ENCODE peak calls at places on chromosomes 2 and 18, in four cellular contexts. One of them, this sample, is unnamed.

GRCh38 chr2:201157694-201158093 is 25.2 kb upstream of the CASP10 start:
- DNase-seq in stimulated activated CD8-positive, alpha-beta memory T cell treated with anti-CD3 and anti-CD28 coated beads, Interleukin-7, amount 100 ng/mL, for 24 hours: no peak
- DNase-seq in NCI-H524 treated with DMSO at 0.1 percent for 48 hours: no peak
- DNase-seq in pancreas: no peak
- DNase-seq in this sample: no peak

GRCh38 chr2:239801404-239802100 is 223.6 kb downstream of the NDUFA10 start:
- DNase-seq in pancreas: no peak
- DNase-seq in NCI-H524 treated with DMSO at 0.1 percent for 48 hours: no peak
- DNase-seq in stimulated activated CD8-positive, alpha-beta memory T cell treated with anti-CD3 and anti-CD28 coated beads, Interleukin-7, amount 100 ng/mL, for 24 hours: no peak
- DNase-seq in this sample: no peak

GRCh38 chr2:171762879-171763573 is 75.8 kb downstream of the DYNC1I2 start:
- DNase-seq in pancreas: no peak
- DNase-seq in stimulated activated CD8-positive, alpha-beta memory T cell treated with anti-CD3 and anti-CD28 coated beads, Interleukin-7, amount 100 ng/mL, for 24 hours: no peak
- DNase-seq in NCI-H524 treated with DMSO at 0.1 percent for 48 hours: no peak
- DNase-seq in this sample: peak; percentile 65

GRCh38 chr18:3012306-3012919 is 531 bp downstream of the LPIN2 start:
- DNase-seq in NCI-H524 treated with DMSO at 0.1 percent for 48 hours: no peak
- DNase-seq in stimulated activated CD8-positive, alpha-beta memory T cell treated with anti-CD3 and anti-CD28 coated beads, Interleukin-7, amount 100 ng/mL, for 24 hours: peak; percentile 12
- DNase-seq in pancreas: no peak
- DNase-seq in this sample: no peak

GRCh38 chr2:43872151-43872550 is 33.4 kb downstream of the ABCG8 start:
- DNase-seq in pancreas: no peak
- DNase-seq in stimulated activated CD8-positive, alpha-beta memory T cell treated with anti-CD3 and anti-CD28 coated beads, Interleukin-7, amount 100 ng/mL, for 24 hours: no peak
- DNase-seq in NCI-H524 treated with DMSO at 0.1 percent for 48 hours: no peak
- DNase-seq in this sample: no peak

GRCh38 chr2:179264238-179265081 is at the start of gene SESTD1:
- DNase-seq in stimulated activated CD8-positive, alpha-beta memory T cell treated with anti-CD3 and anti-CD28 coated beads, Interleukin-7, amount 100 ng/mL, for 24 hours: peak; percentile 21
- DNase-seq in pancreas: peak; percentile 66
- DNase-seq in NCI-H524 treated with DMSO at 0.1 percent for 48 hours: no peak
- DNase-seq in this sample: no peak

GRCh38 chr2:172909454-172909853 is 166.2 kb upstream of the MAP3K20 start:
- DNase-seq in NCI-H524 treated with DMSO at 0.1 percent for 48 hours: no peak
- DNase-seq in stimulated activated CD8-positive, alpha-beta memory T cell treated with anti-CD3 and anti-CD28 coated beads, Interleukin-7, amount 100 ng/mL, for 24 hours: no peak
- DNase-seq in pancreas: no peak
- DNase-seq in this sample: no peak

GRCh38 chr2:159615936-159616733 is at the start of gene BAZ2B:
- DNase-seq in stimulated activated CD8-positive, alpha-beta memory T cell treated with anti-CD3 and anti-CD28 coated beads, Interleukin-7, amount 100 ng/mL, for 24 hours: no peak
- DNase-seq in pancreas: peak; percentile 15
- DNase-seq in NCI-H524 treated with DMSO at 0.1 percent for 48 hours: no peak
- DNase-seq in this sample: peak; percentile 79

GRCh38 chr18:57807336-57808117 is 4.4 kb upstream of the ATP8B1 start:
- DNase-seq in stimulated activated CD8-positive, alpha-beta memory T cell treated with anti-CD3 and anti-CD28 coated beads, Interleukin-7, amount 100 ng/mL, for 24 hours: no peak
- DNase-seq in pancreas: no peak
- DNase-seq in NCI-H524 treated with DMSO at 0.1 percent for 48 hours: no peak
- DNase-seq in this sample: no peak

GRCh38 chr2:239731998-239732665 is 293.0 kb downstream of the NDUFA10 start:
- DNase-seq in stimulated activated CD8-positive, alpha-beta memory T cell treated with anti-CD3 and anti-CD28 coated beads, Interleukin-7, amount 100 ng/mL, for 24 hours: no peak
- DNase-seq in NCI-H524 treated with DMSO at 0.1 percent for 48 hours: no peak
- DNase-seq in pancreas: no peak
- DNase-seq in this sample: no peak

GRCh38 chr2:107334311-107334710 is 448.3 kb upstream of the ST6GAL2 start:
- DNase-seq in NCI-H524 treated with DMSO at 0.1 percent for 48 hours: peak; percentile 6
- DNase-seq in stimulated activated CD8-positive, alpha-beta memory T cell treated with anti-CD3 and anti-CD28 coated beads, Interleukin-7, amount 100 ng/mL, for 24 hours: no peak
- DNase-seq in pancreas: no peak
- DNase-seq in this sample: no peak

GRCh38 chr2:147223119-147223518 is 621.7 kb upstream of the ACVR2A start:
- DNase-seq in stimulated activated CD8-positive, alpha-beta memory T cell treated with anti-CD3 and anti-CD28 coated beads, Interleukin-7, amount 100 ng/mL, for 24 hours: no peak
- DNase-seq in NCI-H524 treated with DMSO at 0.1 percent for 48 hours: no peak
- DNase-seq in pancreas: no peak
- DNase-seq in this sample: no peak

GRCh38 chr2:237702439-237703397 is 75.3 kb downstream of the LRRFIP1 start:
- DNase-seq in pancreas: peak; percentile 8
- DNase-seq in stimulated activated CD8-positive, alpha-beta memory T cell treated with anti-CD3 and anti-CD28 coated beads, Interleukin-7, amount 100 ng/mL, for 24 hours: no peak
- DNase-seq in NCI-H524 treated with DMSO at 0.1 percent for 48 hours: no peak
- DNase-seq in this sample: peak; percentile 89

GRCh38 chr2:14690926-14691325 is 58.4 kb downstream of the LRATD1 start:
- DNase-seq in NCI-H524 treated with DMSO at 0.1 percent for 48 hours: no peak
- DNase-seq in stimulated activated CD8-positive, alpha-beta memory T cell treated with anti-CD3 and anti-CD28 coated beads, Interleukin-7, amount 100 ng/mL, for 24 hours: no peak
- DNase-seq in pancreas: no peak
- DNase-seq in this sample: no peak

GRCh38 chr2:37085731-37086147 is 1.4 kb downstream of the GPATCH11 start:
- DNase-seq in pancreas: no peak
- DNase-seq in stimulated activated CD8-positive, alpha-beta memory T cell treated with anti-CD3 and anti-CD28 coated beads, Interleukin-7, amount 100 ng/mL, for 24 hours: no peak
- DNase-seq in NCI-H524 treated with DMSO at 0.1 percent for 48 hours: no peak
- DNase-seq in this sample: peak; percentile 60

GRCh38 chr18:3481696-3482210 is 31.8 kb downstream of the TGIF1 start:
- DNase-seq in stimulated activated CD8-positive, alpha-beta memory T cell treated with anti-CD3 and anti-CD28 coated beads, Interleukin-7, amount 100 ng/mL, for 24 hours: no peak
- DNase-seq in pancreas: peak; percentile 19
- DNase-seq in NCI-H524 treated with DMSO at 0.1 percent for 48 hours: no peak
- DNase-seq in this sample: no peak

GRCh38 chr2:53827398-53828175 is 32.2 kb downstream of the GPR75 start:
- DNase-seq in pancreas: no peak
- DNase-seq in stimulated activated CD8-positive, alpha-beta memory T cell treated with anti-CD3 and anti-CD28 coated beads, Interleukin-7, amount 100 ng/mL, for 24 hours: no peak
- DNase-seq in NCI-H524 treated with DMSO at 0.1 percent for 48 hours: no peak
- DNase-seq in this sample: no peak

GRCh38 chr2:86556508-86556907 is 6.7 kb downstream of the CHMP3 start:
- DNase-seq in pancreas: no peak
- DNase-seq in stimulated activated CD8-positive, alpha-beta memory T cell treated with anti-CD3 and anti-CD28 coated beads, Interleukin-7, amount 100 ng/mL, for 24 hours: no peak
- DNase-seq in NCI-H524 treated with DMSO at 0.1 percent for 48 hours: no peak
- DNase-seq in this sample: no peak

GRCh38 chr18:70423988-70424387 is 135.1 kb downstream of the SOCS6 start:
- DNase-seq in NCI-H524 treated with DMSO at 0.1 percent for 48 hours: no peak
- DNase-seq in pancreas: no peak
- DNase-seq in stimulated activated CD8-positive, alpha-beta memory T cell treated with anti-CD3 and anti-CD28 coated beads, Interleukin-7, amount 100 ng/mL, for 24 hours: no peak
- DNase-seq in this sample: no peak

GRCh38 chr2:226758886-226759660 is 40.5 kb downstream of the IRS1 start:
- DNase-seq in stimulated activated CD8-positive, alpha-beta memory T cell treated with anti-CD3 and anti-CD28 coated beads, Interleukin-7, amount 100 ng/mL, for 24 hours: no peak
- DNase-seq in pancreas: no peak
- DNase-seq in NCI-H524 treated with DMSO at 0.1 percent for 48 hours: no peak
- DNase-seq in this sample: peak; percentile 61

GRCh38 chr2:105872142-105872728 is 127.5 kb downstream of the NCK2 start:
- DNase-seq in NCI-H524 treated with DMSO at 0.1 percent for 48 hours: no peak
- DNase-seq in stimulated activated CD8-positive, alpha-beta memory T cell treated with anti-CD3 and anti-CD28 coated beads, Interleukin-7, amount 100 ng/mL, for 24 hours: no peak
- DNase-seq in pancreas: no peak
- DNase-seq in this sample: no peak

GRCh38 chr2:100376836-100377235 is 40.6 kb downstream of the CHST10 start:
- DNase-seq in pancreas: no peak
- DNase-seq in NCI-H524 treated with DMSO at 0.1 percent for 48 hours: no peak
- DNase-seq in stimulated activated CD8-positive, alpha-beta memory T cell treated with anti-CD3 and anti-CD28 coated beads, Interleukin-7, amount 100 ng/mL, for 24 hours: no peak
- DNase-seq in this sample: no peak

GRCh38 chr2:167196461-167197252 is 308.4 kb downstream of the XIRP2 start:
- DNase-seq in stimulated activated CD8-positive, alpha-beta memory T cell treated with anti-CD3 and anti-CD28 coated beads, Interleukin-7, amount 100 ng/mL, for 24 hours: no peak
- DNase-seq in pancreas: peak; percentile 32
- DNase-seq in NCI-H524 treated with DMSO at 0.1 percent for 48 hours: peak; percentile 23
- DNase-seq in this sample: peak; percentile 42

GRCh38 chr2:84894131-84894586 is 11.3 kb upstream of the TMSB10 start:
- DNase-seq in pancreas: no peak
- DNase-seq in NCI-H524 treated with DMSO at 0.1 percent for 48 hours: peak; percentile 77
- DNase-seq in stimulated activated CD8-positive, alpha-beta memory T cell treated with anti-CD3 and anti-CD28 coated beads, Interleukin-7, amount 100 ng/mL, for 24 hours: no peak
- DNase-seq in this sample: no peak

GRCh38 chr2:187001248-187001647 is 152.3 kb upstream of the ZSWIM2 start:
- DNase-seq in pancreas: no peak
- DNase-seq in stimulated activated CD8-positive, alpha-beta memory T cell treated with anti-CD3 and anti-CD28 coated beads, Interleukin-7, amount 100 ng/mL, for 24 hours: no peak
- DNase-seq in NCI-H524 treated with DMSO at 0.1 percent for 48 hours: no peak
- DNase-seq in this sample: no peak

GRCh38 chr18:13461488-13461887 is 242.9 kb downstream of the LDLRAD4 start:
- DNase-seq in NCI-H524 treated with DMSO at 0.1 percent for 48 hours: no peak
- DNase-seq in pancreas: no peak
- DNase-seq in stimulated activated CD8-positive, alpha-beta memory T cell treated with anti-CD3 and anti-CD28 coated beads, Interleukin-7, amount 100 ng/mL, for 24 hours: no peak
- DNase-seq in this sample: no peak

GRCh38 chr2:240800241-240800640 is 19.8 kb downstream of the KIF1A start:
- DNase-seq in stimulated activated CD8-positive, alpha-beta memory T cell treated with anti-CD3 and anti-CD28 coated beads, Interleukin-7, amount 100 ng/mL, for 24 hours: no peak
- DNase-seq in NCI-H524 treated with DMSO at 0.1 percent for 48 hours: no peak
- DNase-seq in pancreas: no peak
- DNase-seq in this sample: no peak